ENCODE peak calls at places on chromosomes 13 and 19, in nine cellular contexts. M is keratinocyte, Y is lower lobe of right lung, H is cardiac muscle cell, D is ovary, Q is gastrocnemius medialis, W is fibroblast of mammary gland, C is HCT116, N is GM12865. R is an unnamed sample.

GRCh38 chr19:19444694-19445155 is 39.2 kb downstream of the GATAD2A start:
- DNase-seq in M (no peak), D (no peak), N (peak), W (peak), Q (no peak), C (no peak), Y (no peak), H (peak), R (no peak)

GRCh38 chr19:17576758-17577532 is 21.5 kb downstream of the COLGALT1 start:
- DNase-seq in D (peak), M (peak), Y (peak), C (peak), N (peak), W (peak), Q (no peak), H (peak), R (no peak)

GRCh38 chr13:49731766-49732165 is 40.5 kb upstream of the EBPL start:
- DNase-seq in D (no peak), W (peak), Q (no peak), C (no peak), Y (no peak), H (peak), N (no peak), M (no peak), R (peak)

GRCh38 chr19:47778954-47779351 is 450 bp downstream of the SELENOW start:
- DNase-seq in W (peak), D (peak), C (no peak), Y (no peak), H (peak), Q (peak), N (no peak), M (no peak), R (no peak)

GRCh38 chr19:1282588-1283206 is 3.0 kb upstream of the EFNA2 start:
- DNase-seq in W (no peak), Y (no peak), N (no peak), M (no peak), Q (no peak), C (no peak), D (no peak), H (no peak), R (no peak)

GRCh38 chr13:57624565-57625435 is 6.7 kb upstream of the PCDH17 start:
- DNase-seq in W (peak), H (peak), M (peak), Y (no peak), C (no peak), N (peak), Q (no peak), D (no peak), R (no peak)

GRCh38 chr13:24097667-24098066 is 62.9 kb upstream of the SPATA13 start:
- DNase-seq in C (no peak), W (no peak), D (no peak), N (peak), Y (no peak), H (no peak), Q (no peak), M (no peak), R (no peak)

GRCh38 chr19:30229524-30230174 is 142.5 kb upstream of the ZNF536 start:
- DNase-seq in C (no peak), Y (no peak), Q (no peak), W (no peak), H (no peak), D (no peak), N (no peak), M (no peak), R (no peak)

GRCh38 chr13:83943530-83944279 is 61.4 kb upstream of the SLITRK1 start:
- DNase-seq in D (no peak), N (peak), H (peak), Y (no peak), Q (no peak), W (no peak), C (no peak), M (no peak), R (no peak)

GRCh38 chr19:38877781-38878574 is at the start of gene RINL:
- DNase-seq in C (no peak), D (no peak), H (no peak), W (no peak), Q (no peak), M (no peak), Y (peak), N (peak), R (no peak)

GRCh38 chr19:47681388-47681787 is 31.8 kb upstream of the EHD2 start:
- DNase-seq in N (no peak), M (no peak), Q (no peak), W (no peak), Y (no peak), H (no peak), D (no peak), C (no peak), R (no peak)

GRCh38 chr13:99655351-99656091 is 154.2 kb downstream of the TM9SF2 start:
- DNase-seq in Y (no peak), W (peak), Q (no peak), D (no peak), M (peak), H (no peak), N (no peak), C (peak), R (no peak)

GRCh38 chr13:99657848-99658265 is 156.6 kb downstream of the TM9SF2 start:
- DNase-seq in H (peak), D (peak), Q (no peak), M (no peak), C (no peak), N (no peak), Y (peak), W (peak), R (no peak)

GRCh38 chr13:99654076-99654475 is 152.8 kb downstream of the TM9SF2 start:
- DNase-seq in H (no peak), Y (no peak), C (no peak), N (no peak), D (no peak), Q (no peak), W (no peak), M (no peak), R (no peak)

GRCh38 chr13:99656843-99657506 is 155.7 kb downstream of the TM9SF2 start:
- DNase-seq in Q (no peak), H (no peak), M (no peak), C (no peak), W (no peak), D (no peak), N (no peak), Y (no peak), R (no peak)

DNA sequence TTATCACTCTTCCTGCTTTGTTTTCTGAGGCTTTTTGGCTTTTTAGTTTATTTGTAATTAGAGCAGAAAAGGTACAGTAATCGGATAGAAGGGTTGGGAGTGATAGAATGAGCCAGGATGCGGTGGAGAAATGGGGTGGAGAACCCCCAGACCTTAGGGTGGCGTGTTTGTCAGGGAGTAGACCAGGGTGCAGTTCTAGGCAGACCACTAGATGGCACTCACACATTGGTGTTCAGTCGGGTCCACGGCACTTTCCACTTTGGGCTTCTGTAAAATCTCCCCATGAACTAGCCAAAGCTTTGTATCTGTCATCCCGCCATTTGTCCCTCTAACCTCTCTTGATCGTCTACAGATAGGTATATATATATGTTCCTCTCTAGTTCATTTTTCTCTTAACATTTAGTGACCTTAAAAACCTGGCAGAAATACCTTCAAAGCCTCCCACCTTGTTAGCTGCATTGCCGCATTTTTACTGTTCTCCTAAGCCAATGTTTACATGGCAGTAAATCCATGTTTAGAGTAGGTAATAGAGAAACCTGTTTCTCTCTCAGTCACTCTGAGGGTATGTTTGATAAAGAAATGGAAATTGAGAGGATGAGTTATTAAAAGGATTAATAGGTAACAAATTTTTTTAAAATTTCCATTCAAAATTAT is 154.9 kb downstream of the TM9SF2 start:
- DNase-seq in M (peak), Q (peak), D (peak), Y (peak), C (peak), N (peak), W (peak), H (peak), R (no peak)
- TF ChIP-seq CTCF in M (peak), Q (peak), D (peak), Y (peak), C (peak), N (peak), W (peak), H (peak), R (peak)

GRCh38 chr19:40776364-40776763 is 1.0 kb downstream of the MIA start:
- DNase-seq in H (no peak), C (no peak), N (no peak), D (no peak), M (no peak), Y (no peak), Q (no peak), W (no peak), R (no peak)
- H3K4me3 ChIP-seq in H (no peak), C (no peak), N (no peak), D (no peak), M (no peak), Y (no peak), Q (no peak), W (no peak), R (no peak)

DNA sequence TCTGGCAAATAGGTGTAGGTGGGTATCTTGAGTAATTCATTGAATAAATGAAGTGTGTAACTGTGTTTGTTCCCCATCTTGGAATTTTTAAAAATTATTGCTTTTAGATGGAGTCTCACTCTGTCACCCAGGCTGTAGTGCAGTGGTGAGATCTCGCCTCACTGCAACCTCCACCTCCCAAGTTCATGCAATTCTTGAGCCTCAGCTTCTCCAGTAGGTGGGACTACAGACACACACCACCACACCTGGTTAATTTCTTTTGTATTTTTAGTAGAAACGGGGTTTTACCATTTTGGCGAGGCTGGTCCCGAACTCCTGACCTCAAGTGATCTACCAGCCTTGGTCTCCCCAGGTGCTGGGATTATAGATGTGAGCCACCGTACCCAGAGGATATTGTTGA is 7.9 kb upstream of the CYP2A6 start:
- DNase-seq in W (no peak), Y (no peak), H (no peak), D (no peak), N (no peak), C (no peak), M (no peak), Q (no peak), R (no peak)
- TF ChIP-seq CTCF in W (no peak), Y (no peak), H (no peak), D (no peak), N (no peak), C (no peak), M (no peak), Q (no peak), R (no peak)

DNA sequence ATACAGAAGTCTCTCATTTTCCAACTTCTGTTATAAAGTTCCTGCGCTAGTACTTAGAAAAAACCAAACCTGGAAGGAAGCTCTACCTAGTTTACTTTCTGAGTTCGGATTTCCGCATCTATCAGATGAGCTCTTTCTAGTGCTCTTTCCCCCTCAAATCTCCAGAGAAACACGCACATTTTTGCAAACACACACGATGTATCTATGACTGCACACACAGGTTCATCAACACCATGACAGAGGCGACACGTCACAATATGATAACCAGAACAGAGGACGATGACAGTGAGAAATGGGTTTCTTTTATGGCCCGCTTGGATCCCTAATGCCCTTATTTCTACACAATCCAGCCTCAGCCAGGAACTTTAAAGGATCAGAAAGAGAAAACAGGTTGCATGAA is 612 bp upstream of the LRRC63 start:
- DNase-seq in Y (no peak), H (peak), W (no peak), M (no peak), N (peak), C (no peak), D (no peak), Q (no peak), R (no peak)
- H3K4me3 ChIP-seq in Y (peak), H (peak), W (peak), M (peak), N (peak), C (no peak), D (peak), Q (peak), R (peak)

GRCh38 chr13:103388839-103389238 is 322.6 kb upstream of the SLC10A2 start:
- DNase-seq in N (no peak), M (no peak), Y (no peak), W (no peak), C (no peak), D (no peak), H (no peak), Q (no peak), R (no peak)
- TF ChIP-seq CTCF in N (no peak), M (no peak), Y (no peak), W (no peak), C (no peak), D (no peak), H (no peak), Q (no peak), R (no peak)

R was measured in AG04449.